ENCODE peak calls at places on chromosomes 16 and 17, in five cellular contexts. F is fibroblast of lung, N is aorta, X is astrocyte, D is tibial artery. Q is an unnamed sample. For H3K27me3 and H3K36me3, the result is how much of the 10 kb centered on the place peaks cover.

GRCh38 chr17:43020789-43021738 is 1.1 kb downstream of the VAT1 start:
- DNase-seq in X (peak), N (peak), D (peak), F (peak), Q (peak)

GRCh38 chr17:75652934-75653549 is 13.9 kb downstream of the RECQL5 start:
- DNase-seq in D (peak), N (no peak), F (peak), X (peak), Q (peak)

GRCh38 chr16:85072947-85073346 is 39.3 kb downstream of the CIBAR2 start:
- DNase-seq in D (no peak), F (peak), X (peak), N (no peak), Q (peak)

GRCh38 chr17:82321947-82322466 is 4.6 kb upstream of the CD7 start:
- DNase-seq in X (no peak), F (no peak), N (peak), D (no peak), Q (no peak)

GRCh38 chr17:15185625-15185991 is 79.5 kb downstream of the PMP22 start:
- DNase-seq in F (peak), N (peak), X (peak), D (peak), Q (peak)

GRCh38 chr16:67783353-67783725 is 23.0 kb downstream of the RANBP10 start:
- DNase-seq in D (no peak), X (no peak), F (no peak), N (no peak), Q (no peak)

GRCh38 chr17:57357830-57358426 is 101.6 kb downstream of the MSI2 start:
- DNase-seq in X (no peak), N (no peak), F (no peak), D (no peak), Q (no peak)

GRCh38 chr17:44906987-44907681 is 7.9 kb upstream of the EFTUD2 start:
- DNase-seq in F (no peak), D (no peak), X (peak), N (no peak), Q (no peak)

GRCh38 chr16:1688807-1689560 is 10.9 kb downstream of the JPT2 start:
- DNase-seq in X (peak), N (peak), F (peak), D (no peak), Q (no peak)

GRCh38 chr17:73165616-73166404 is 1.0 kb downstream of the SSTR2 start:
- DNase-seq in X (no peak), D (no peak), N (no peak), F (no peak), Q (no peak)

GRCh38 chr17:3798273-3799180 is 2.5 kb downstream of the ITGAE start:
- DNase-seq in F (no peak), X (no peak), D (no peak), N (no peak), Q (no peak)

GRCh38 chr16:2236362-2237075 is at the start of gene DNASE1L2:
- DNase-seq in N (peak), D (no peak), X (no peak), F (peak), Q (peak)

GRCh38 chr17:40552806-40553693 is 12.2 kb downstream of the CCR7 start:
- DNase-seq in N (no peak), D (peak), X (no peak), F (peak), Q (no peak)

GRCh38 chr17:12592941-12593340 is 72.7 kb upstream of the MYOCD start:
- DNase-seq in X (no peak), N (no peak), F (peak), D (no peak), Q (no peak)

GRCh38 chr16:86514656-86515376 is 4.5 kb downstream of the FOXF1 start:
- DNase-seq in F (no peak), D (no peak), X (no peak), N (no peak), Q (no peak)

GRCh38 chr16:1300664-1301476 is 8.6 kb upstream of the UBE2I start:
- DNase-seq in X (no peak), F (no peak), D (no peak), N (peak), Q (peak)

GRCh38 chr16:49454426-49455180 is 81.0 kb downstream of the C16orf78 start:
- DNase-seq in D (peak), F (no peak), X (no peak), N (no peak), Q (no peak)

GRCh38 chr16:27253526-27253930 is 15.0 kb downstream of the NSMCE1 start:
- DNase-seq in F (peak), N (no peak), D (no peak), X (peak), Q (peak)

GRCh38 chr17:42171831-42172230 is 9.1 kb downstream of the KCNH4 start:
- DNase-seq in D (no peak), F (no peak), X (no peak), N (no peak), Q (no peak)

DNA sequence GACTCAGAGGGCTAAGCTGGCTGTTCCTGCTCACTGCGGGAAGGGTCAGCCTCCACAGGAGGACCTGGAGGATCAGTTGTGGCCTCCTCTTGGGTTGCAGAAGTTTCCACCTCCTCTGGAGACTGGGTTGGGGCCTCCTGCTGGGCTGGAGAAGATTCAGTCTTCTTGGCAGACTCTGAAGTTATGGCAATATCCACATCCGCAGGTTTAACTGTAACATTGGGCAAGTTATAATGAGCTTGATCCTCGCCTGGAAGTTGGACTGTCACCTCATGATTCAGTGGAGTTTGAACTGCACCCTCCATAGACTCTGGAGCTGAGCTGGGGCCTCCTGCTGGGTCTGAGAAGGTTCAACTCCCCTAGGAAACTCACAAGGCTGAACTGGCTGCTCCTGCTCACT is 47.6 kb upstream of the TMEM97 start:
- DNase-seq in N (no peak), X (no peak), F (no peak), D (no peak), Q (peak)
- H3K27me3 ChIP-seq in N (under half), X (half or more), F (under half), D (under half), Q (under half)

GRCh38 chr17:48596735-48597491 is 3.3 kb upstream of the HOXB5 start:
- DNase-seq in N (no peak), D (no peak), F (no peak), X (no peak), Q (no peak)

GRCh38 chr17:48594412-48595106 is 980 bp upstream of the HOXB5 start:
- DNase-seq in D (no peak), X (no peak), N (no peak), F (no peak), Q (no peak)

GRCh38 chr17:48596000-48596734 is 2.6 kb upstream of the HOXB5 start:
- DNase-seq in D (no peak), X (no peak), F (no peak), N (no peak), Q (no peak)

GRCh38 chr17:48593840-48594411 is 347 bp upstream of the HOXB5 start:
- DNase-seq in X (peak), N (peak), D (no peak), F (peak), Q (peak)

GRCh38 chr17:48595107-48595999 is 1.8 kb upstream of the HOXB5 start:
- DNase-seq in N (no peak), X (no peak), F (no peak), D (no peak), Q (no peak)
- H3K4me3 ChIP-seq in N (no peak), X (no peak), F (peak), D (no peak), Q (no peak)

DNA sequence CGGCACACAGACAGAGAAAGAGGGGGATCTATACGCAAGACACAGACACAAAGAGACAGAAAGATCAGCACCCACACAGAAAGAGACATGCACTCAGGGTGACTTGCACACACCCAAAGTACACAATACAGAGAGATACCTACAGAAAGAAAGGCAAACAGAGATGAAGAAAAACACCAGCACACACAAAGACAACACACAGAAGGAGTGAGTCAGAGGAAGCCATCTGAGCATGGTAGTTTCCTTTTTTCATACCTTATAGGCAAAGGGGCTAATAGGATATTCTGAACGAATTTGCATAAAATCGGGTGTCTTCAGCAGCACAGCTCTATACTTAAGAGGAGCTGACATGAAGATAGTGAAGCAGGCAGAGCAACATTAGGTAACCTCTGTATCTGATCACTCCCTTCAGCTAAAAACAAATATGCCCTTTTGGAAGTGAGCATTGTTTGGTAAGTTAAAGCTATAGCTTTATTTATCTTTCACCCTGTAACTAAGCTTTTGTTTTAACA is 198.6 kb downstream of the AATF start:
- DNase-seq in F (peak), X (peak), D (no peak), N (no peak), Q (no peak)
- H3K36me3 ChIP-seq in F (under half), X (under half), D (under half), N (under half), Q (half or more)

GRCh38 chr16:54929090-54930033 is 1.3 kb upstream of the IRX5 start:
- DNase-seq in F (peak), N (peak), D (peak), X (peak), Q (peak)

GRCh38 chr16:54931757-54932660 is 1.3 kb downstream of the IRX5 start:
- DNase-seq in D (no peak), X (no peak), F (peak), N (no peak), Q (peak)

GRCh38 chr16:54932737-54933254 is 2.1 kb downstream of the IRX5 start:
- DNase-seq in N (no peak), X (no peak), D (no peak), F (peak), Q (peak)

GRCh38 chr16:54930034-54930938 is at the start of gene IRX5:
- DNase-seq in N (peak), D (peak), X (peak), F (peak), Q (peak)

DNA sequence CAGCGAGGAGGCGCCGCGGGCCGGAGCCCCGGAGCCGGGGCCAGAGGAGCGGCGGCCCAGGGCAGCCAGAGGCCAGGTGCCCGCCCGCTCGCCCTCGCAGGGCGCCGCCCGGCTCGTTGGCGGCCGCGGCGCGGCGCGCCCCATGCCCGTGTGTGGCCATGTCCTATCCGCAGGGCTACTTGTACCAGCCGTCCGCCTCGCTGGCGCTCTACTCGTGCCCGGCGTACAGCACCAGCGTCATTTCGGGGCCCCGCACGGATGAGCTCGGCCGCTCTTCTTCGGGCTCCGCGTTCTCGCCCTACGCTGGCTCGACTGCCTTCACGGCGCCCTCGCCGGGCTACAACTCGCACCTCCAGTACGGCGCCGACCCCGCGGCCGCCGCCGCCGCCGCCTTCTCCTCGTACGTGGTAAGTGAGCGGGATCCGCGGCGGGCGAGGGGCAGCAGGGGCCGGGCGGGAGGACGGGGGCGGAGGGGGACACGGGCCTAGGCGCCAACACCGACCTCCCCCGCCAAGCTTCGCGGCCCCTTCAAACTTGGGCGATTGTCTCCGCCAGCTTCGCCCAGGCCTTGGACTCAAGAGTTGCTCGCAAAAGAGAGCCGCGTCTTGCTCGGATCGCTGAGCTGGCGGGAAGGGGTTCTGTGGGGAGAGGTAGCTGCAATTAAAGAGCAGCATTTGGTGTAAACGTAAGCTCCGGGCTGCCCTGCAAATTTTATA is 534 bp downstream of the IRX5 start:
- DNase-seq in D (no peak), F (peak), N (no peak), X (peak), Q (peak)
- H3K27me3 ChIP-seq in D (under half), F (under half), N (under half), X (under half), Q (under half)

DNA sequence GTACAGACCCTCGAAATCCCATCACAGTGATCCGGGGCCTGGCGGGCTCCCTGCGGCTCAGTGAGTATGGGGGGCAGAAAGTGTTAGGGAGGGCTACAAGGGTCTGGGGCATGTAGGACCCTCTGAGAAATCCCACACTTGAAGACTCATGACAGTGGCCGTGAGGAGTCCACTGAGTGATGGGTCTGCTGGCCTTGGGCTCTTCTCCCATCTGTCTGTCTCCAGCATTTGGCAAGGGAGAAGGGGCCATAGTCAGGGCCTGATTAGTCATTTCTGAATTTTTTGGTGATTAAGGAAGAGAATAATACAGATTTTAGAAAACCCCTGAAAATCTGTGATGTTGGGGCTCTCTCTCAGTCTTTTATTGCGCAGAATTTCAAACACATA is 4.8 kb upstream of the TMEM88 start:
- DNase-seq in F (no peak), D (no peak), N (no peak), X (no peak), Q (no peak)
- H3K4me3 ChIP-seq in F (no peak), D (no peak), N (no peak), X (no peak), Q (no peak)

GRCh38 chr16:30971298-30971697 is 13.7 kb upstream of the HSD3B7 start:
- DNase-seq in X (no peak), N (no peak), D (no peak), F (no peak), Q (no peak)

GRCh38 chr16:30976486-30976885 is 8.5 kb upstream of the HSD3B7 start:
- DNase-seq in N (no peak), X (no peak), F (no peak), D (no peak), Q (no peak)

GRCh38 chr16:30972872-30973271 is 12.1 kb upstream of the HSD3B7 start:
- DNase-seq in X (no peak), D (no peak), F (peak), N (no peak), Q (no peak)

GRCh38 chr16:30977502-30977901 is 7.5 kb upstream of the HSD3B7 start:
- DNase-seq in F (no peak), X (no peak), D (no peak), N (no peak), Q (no peak)

GRCh38 chr16:30974348-30974747 is 10.7 kb upstream of the HSD3B7 start:
- DNase-seq in X (no peak), F (no peak), N (no peak), D (no peak), Q (no peak)
- H3K36me3 ChIP-seq in X (under half), F (under half), N (under half), D (half or more), Q (half or more)

GRCh38 chr17:48745381-48746275 is 17.1 kb upstream of the HOXB13 start:
- DNase-seq in F (no peak), X (no peak), N (no peak), D (no peak), Q (no peak)
- H3K27me3 ChIP-seq in F (half or more), X (half or more), N (under half), D (half or more), Q (under half)

GRCh38 chr16:82034981-82035612 is at the start of gene HSD17B2:
- DNase-seq in F (peak), D (no peak), N (no peak), X (peak), Q (peak)
- H3K4me3 ChIP-seq in F (no peak), D (no peak), N (no peak), X (peak), Q (peak)

Q was measured in MG63.